ENCODE peak calls at places on chromosomes 12 and 14, in ten cellular contexts. K is endothelial cell, Q is GM10248, U is HFFc6, C is fibroblast of the aortic adventitia, O is RWPE1, T is upper lobe of left lung, E is PC-3, F is uterus, M is lower lobe of right lung. Y is an unnamed sample.

GRCh38 chr12:49000346-49000745 is 1.2 kb upstream of the DDN start:
- DNase-seq in E (no peak), U (no peak), K (no peak), O (no peak), F (no peak), C (no peak), Q (no peak), T (no peak), M (no peak), Y (no peak)

GRCh38 chr12:122471324-122472226 is 29.2 kb downstream of the ZCCHC8 start:
- DNase-seq in F (no peak), M (no peak), T (no peak), E (peak; percentile 85), O (peak; percentile 46), C (peak; percentile 90), Q (peak; percentile 54), K (no peak), U (peak; percentile 69), Y (no peak)

GRCh38 chr12:55861396-55861795 is 18.7 kb upstream of the MMP19 start:
- DNase-seq in O (no peak), U (no peak), M (no peak), K (no peak), T (no peak), F (no peak), E (no peak), Q (no peak), C (no peak), Y (no peak)

GRCh38 chr12:56601503-56601902 is 28.6 kb downstream of the BAZ2A start:
- DNase-seq in O (no peak), E (peak; percentile 15), M (no peak), C (no peak), T (no peak), U (no peak), F (no peak), Q (peak; percentile 42), K (peak; percentile 28), Y (no peak)

GRCh38 chr12:116236986-116237385 is 40.5 kb downstream of the MED13L start:
- DNase-seq in Q (no peak), T (no peak), M (no peak), U (no peak), E (no peak), K (no peak), C (no peak), F (no peak), O (no peak), Y (no peak)

GRCh38 chr12:93976024-93976423 is 172.4 kb upstream of the PLXNC1 start:
- DNase-seq in U (no peak), T (no peak), F (no peak), K (no peak), E (no peak), Q (no peak), O (no peak), C (no peak), M (no peak), Y (no peak)

GRCh38 chr14:93984987-93985410 is 8.6 kb upstream of the ASB2 start:
- DNase-seq in C (peak; percentile 69), F (peak; percentile 51), E (peak; percentile 70), U (peak; percentile 80), Q (no peak), K (peak; percentile 49), O (peak; percentile 26), M (peak; percentile 27), T (no peak), Y (no peak)

GRCh38 chr12:28489256-28489655 is 299.0 kb downstream of the CCDC91 start:
- DNase-seq in M (no peak), O (peak; percentile 5), C (peak; percentile 56), K (no peak), T (no peak), F (no peak), Q (no peak), U (no peak), E (no peak), Y (no peak)

GRCh38 chr14:54444701-54445100 is 3.5 kb upstream of the CNIH1 start:
- DNase-seq in M (no peak), U (no peak), Q (no peak), F (no peak), T (no peak), C (no peak), O (no peak), K (no peak), E (no peak), Y (no peak)

GRCh38 chr14:23106747-23107045 is 1.9 kb upstream of the CIROP start:
- DNase-seq in E (no peak), U (no peak), K (no peak), F (no peak), O (no peak), C (no peak), T (no peak), Q (no peak), M (no peak), Y (no peak)

GRCh38 chr12:48125985-48126384 is 6.8 kb downstream of the PFKM start:
- DNase-seq in O (no peak), K (no peak), T (no peak), M (no peak), C (no peak), U (no peak), F (no peak), E (no peak), Q (no peak), Y (no peak)

GRCh38 chr12:32039341-32039740 is 67.3 kb upstream of the BICD1 start:
- DNase-seq in K (no peak), E (no peak), C (peak; percentile 52), M (no peak), U (no peak), O (no peak), F (peak; percentile 72), Q (no peak), T (no peak), Y (no peak)

GRCh38 chr12:62210422-62210821 is 49.8 kb upstream of the USP15 start:
- DNase-seq in T (no peak), O (peak; percentile 27), Q (peak; percentile 35), E (peak; percentile 69), C (peak; percentile 57), F (no peak), K (peak; percentile 28), M (peak; percentile 59), U (peak; percentile 38), Y (no peak)

GRCh38 chr14:55306938-55307589 is 35.8 kb downstream of the FBXO34 start:
- DNase-seq in Q (no peak), F (no peak), C (peak; percentile 68), T (no peak), K (no peak), M (no peak), E (no peak), U (no peak), O (no peak), Y (no peak)

GRCh38 chr12:5254703-5255102 is 177.2 kb upstream of the NTF3 start:
- DNase-seq in U (no peak), Q (no peak), F (no peak), K (no peak), M (no peak), E (no peak), O (no peak), C (no peak), T (no peak), Y (no peak)

GRCh38 chr14:50785506-50786063 is 45.4 kb downstream of the NIN start:
- DNase-seq in Q (no peak), K (peak; percentile 12), M (no peak), C (no peak), T (no peak), F (no peak), E (no peak), U (no peak), O (no peak), Y (no peak)

GRCh38 chr12:116183741-116184141 is 93.8 kb downstream of the MED13L start:
- DNase-seq in T (no peak), K (no peak), C (peak; percentile 39), M (no peak), O (no peak), Q (no peak), F (no peak), E (peak; percentile 22), U (peak; percentile 21), Y (no peak)

GRCh38 chr12:25404955-25405354 is 148.1 kb downstream of the LMNTD1 start:
- DNase-seq in M (no peak), F (no peak), C (no peak), O (no peak), T (no peak), Q (no peak), U (no peak), E (no peak), K (no peak), Y (no peak)
- TF ChIP-seq CTCF in M (no peak), F (no peak), C (no peak), O (no peak), T (no peak), Q (no peak), U (no peak), E (no peak), K (no peak), Y (no peak)

GRCh38 chr12:120317258-120318105 is 10.1 kb downstream of the PLA2G1B start:
- DNase-seq in Q (peak; percentile 99), T (peak; percentile 99), F (peak; percentile 99), C (peak; percentile 99), U (peak; percentile 99), O (peak; percentile 100), E (peak; percentile 100), K (peak; percentile 100), M (peak; percentile 99), Y (peak; percentile 99)
- TF ChIP-seq CTCF in Q (peak; percentile 59), T (peak; percentile 53), F (peak; percentile 64), C (peak; percentile 86), U (peak; percentile 80), O (peak; percentile 63), E (peak; percentile 84), K (peak; percentile 46), M (peak; percentile 58), Y (peak; percentile 76)

GRCh38 chr14:100056964-100057817 is 8.0 kb upstream of the EVL start:
- DNase-seq in F (no peak), U (peak; percentile 20), T (no peak), Q (peak; percentile 69), O (peak; percentile 58), M (no peak), K (no peak), C (peak; percentile 46), E (peak; percentile 51), Y (no peak)
- TF ChIP-seq CTCF in F (peak; percentile 39), U (peak; percentile 47), T (no peak), Q (peak; percentile 49), O (no peak), M (no peak), K (no peak), C (peak; percentile 31), E (peak; percentile 61), Y (peak; percentile 28)

GRCh38 chr12:591571-592505 is 71.4 kb downstream of the NINJ2 start:
- DNase-seq in K (no peak), C (no peak), T (no peak), F (no peak), Q (no peak), E (no peak), O (no peak), M (no peak), U (no peak), Y (no peak)

GRCh38 chr12:588658-589057 is 74.6 kb downstream of the NINJ2 start:
- DNase-seq in U (no peak), F (no peak), C (no peak), M (no peak), T (no peak), E (no peak), Q (no peak), O (no peak), K (no peak), Y (no peak)

GRCh38 chr12:593396-593976 is 69.8 kb downstream of the NINJ2 start:
- DNase-seq in U (no peak), M (no peak), F (no peak), T (no peak), E (no peak), C (no peak), K (no peak), O (no peak), Q (no peak), Y (no peak)

GRCh38 chr12:590206-590750 is 73.0 kb downstream of the NINJ2 start:
- DNase-seq in O (no peak), M (no peak), F (no peak), K (no peak), C (no peak), E (no peak), U (no peak), Q (no peak), T (no peak), Y (no peak)

GRCh38 chr12:591167-591570 is 72.1 kb downstream of the NINJ2 start:
- DNase-seq in Q (no peak), O (no peak), F (no peak), T (no peak), M (no peak), K (no peak), U (no peak), C (no peak), E (no peak), Y (no peak)
- TF ChIP-seq CTCF in Q (no peak), O (no peak), F (no peak), T (no peak), M (no peak), K (no peak), U (peak; percentile 18), C (peak; percentile 16), E (no peak), Y (peak; percentile 38)